ENCODE peak calls at places on chromosomes 2 and 18, in ten cellular contexts. S, I, Q, W, O, R, L, X, T and M are unnamed samples.

GRCh38 chr2:10405441-10405840 is 42.7 kb downstream of the ODC1 start:
- DNase-seq in S (peak), I (peak), Q (peak), W (peak), O (peak), R (no peak), L (no peak), X (peak), T (peak), M (no peak)

GRCh38 chr18:49648326-49648725 is 86.5 kb downstream of the LIPG start:
- DNase-seq in S (no peak), I (no peak), Q (no peak), W (no peak), O (peak), R (no peak), L (peak), X (no peak), T (no peak), M (no peak)

GRCh38 chr2:74267068-74267467 is 68.7 kb downstream of the MTHFD2 start:
- DNase-seq in S (peak), I (no peak), Q (peak), W (no peak), O (no peak), R (peak), L (peak), X (no peak), T (peak), M (no peak)

GRCh38 chr2:149686136-149686535 is 98.6 kb upstream of the MMADHC start:
- DNase-seq in S (no peak), I (no peak), Q (no peak), W (no peak), O (no peak), R (no peak), L (no peak), X (no peak), T (no peak), M (no peak)

GRCh38 chr2:223930002-223930976 is 14.8 kb downstream of the WDFY1 start:
- DNase-seq in S (no peak), I (peak), Q (peak), W (peak), O (no peak), R (no peak), L (peak), X (peak), T (no peak), M (peak)

GRCh38 chr2:205892141-205893064 is 193.6 kb downstream of the INO80D start:
- DNase-seq in S (peak), I (no peak), Q (peak), W (no peak), O (no peak), R (no peak), L (no peak), X (peak), T (peak), M (no peak)

GRCh38 chr2:20378891-20379519 is 28.4 kb upstream of the PUM2 start:
- DNase-seq in S (peak), I (peak), Q (peak), W (peak), O (peak), R (peak), L (peak), X (peak), T (peak), M (peak)

GRCh38 chr2:69095246-69095645 is 82.3 kb downstream of the ANTXR1 start:
- DNase-seq in S (no peak), I (peak), Q (no peak), W (no peak), O (no peak), R (no peak), L (no peak), X (no peak), T (no peak), M (no peak)

GRCh38 chr2:217707116-217707742 is 295.6 kb downstream of the TNS1 start:
- DNase-seq in S (peak), I (no peak), Q (no peak), W (no peak), O (no peak), R (no peak), L (no peak), X (no peak), T (peak), M (no peak)

GRCh38 chr2:74889159-74889558 is 55.2 kb downstream of the HK2 start:
- DNase-seq in S (no peak), I (no peak), Q (no peak), W (no peak), O (no peak), R (no peak), L (no peak), X (no peak), T (no peak), M (no peak)

GRCh38 chr2:65583061-65583460 is 150.7 kb upstream of the SPRED2 start:
- DNase-seq in S (no peak), I (no peak), Q (no peak), W (no peak), O (no peak), R (no peak), L (no peak), X (no peak), T (no peak), M (no peak)

GRCh38 chr2:177983183-177983788 is 89.3 kb downstream of the PDE11A start:
- DNase-seq in S (peak), I (peak), Q (peak), W (peak), O (no peak), R (peak), L (peak), X (no peak), T (peak), M (no peak)

GRCh38 chr2:73759287-73759764 is 20.6 kb downstream of the DUSP11 start:
- DNase-seq in S (no peak), I (peak), Q (no peak), W (no peak), O (no peak), R (no peak), L (no peak), X (no peak), T (no peak), M (no peak)

GRCh38 chr2:101736861-101737291 is 39.4 kb downstream of the MAP4K4 start:
- DNase-seq in S (peak), I (peak), Q (no peak), W (no peak), O (no peak), R (no peak), L (no peak), X (no peak), T (peak), M (no peak)

GRCh38 chr2:84919885-84920580 is 14.6 kb downstream of the TMSB10 start:
- DNase-seq in S (peak), I (peak), Q (no peak), W (no peak), O (no peak), R (peak), L (peak), X (no peak), T (peak), M (peak)

GRCh38 chr2:76625101-76625500 is 897.1 kb downstream of the LRRTM4 start:
- DNase-seq in S (no peak), I (no peak), Q (no peak), W (no peak), O (no peak), R (no peak), L (no peak), X (no peak), T (no peak), M (no peak)

GRCh38 chr2:158505448-158505934 is 48.7 kb downstream of the PKP4 start:
- DNase-seq in S (no peak), I (no peak), Q (peak), W (no peak), O (no peak), R (no peak), L (no peak), X (no peak), T (no peak), M (no peak)

GRCh38 chr2:140158259-140158658 is 1378.1 kb upstream of the NXPH2 start:
- DNase-seq in S (no peak), I (no peak), Q (no peak), W (no peak), O (no peak), R (no peak), L (no peak), X (no peak), T (no peak), M (no peak)

GRCh38 chr2:213152065-213152794 is 818 bp upstream of the IKZF2 start:
- DNase-seq in S (peak), I (peak), Q (peak), W (peak), O (peak), R (peak), L (peak), X (peak), T (peak), M (peak)

GRCh38 chr2:190649798-190650390 is 1.0 kb downstream of the NAB1 start:
- DNase-seq in S (no peak), I (no peak), Q (peak), W (peak), O (no peak), R (no peak), L (no peak), X (no peak), T (peak), M (no peak)

GRCh38 chr2:174607584-174607983 is 10.0 kb upstream of the WIPF1 start:
- DNase-seq in S (no peak), I (no peak), Q (no peak), W (no peak), O (no peak), R (no peak), L (no peak), X (no peak), T (no peak), M (no peak)

GRCh38 chr18:63025251-63025710 is 294.3 kb downstream of the BCL2 start:
- DNase-seq in S (peak), I (no peak), Q (peak), W (peak), O (no peak), R (no peak), L (no peak), X (no peak), T (peak), M (no peak)

GRCh38 chr2:178880257-178880656 is 73.0 kb upstream of the TTN start:
- DNase-seq in S (no peak), I (no peak), Q (no peak), W (no peak), O (no peak), R (no peak), L (no peak), X (no peak), T (no peak), M (no peak)

GRCh38 chr2:23541453-23542334 is 156.7 kb downstream of the KLHL29 start:
- DNase-seq in S (no peak), I (no peak), Q (no peak), W (no peak), O (no peak), R (no peak), L (no peak), X (no peak), T (no peak), M (peak)

GRCh38 chr2:131413148-131413747 is 49.3 kb upstream of the RAB6D start:
- DNase-seq in S (peak), I (peak), Q (no peak), W (peak), O (no peak), R (peak), L (no peak), X (no peak), T (peak), M (no peak)

GRCh38 chr2:46615555-46616487 is 136.5 kb downstream of the TMEM247 start:
- DNase-seq in S (peak), I (no peak), Q (peak), W (no peak), O (no peak), R (no peak), L (peak), X (no peak), T (peak), M (no peak)

GRCh38 chr2:64979744-64980143 is 9.5 kb upstream of the SLC1A4 start:
- DNase-seq in S (no peak), I (no peak), Q (no peak), W (no peak), O (no peak), R (no peak), L (no peak), X (no peak), T (no peak), M (no peak)

GRCh38 chr2:65452150-65452895 is 19.9 kb upstream of the SPRED2 start:
- DNase-seq in S (peak), I (no peak), Q (no peak), W (no peak), O (no peak), R (no peak), L (no peak), X (no peak), T (peak), M (no peak)

GRCh38 chr2:215136669-215137328 is 1.6 kb downstream of the ABCA12 start:
- DNase-seq in S (peak), I (peak), Q (no peak), W (no peak), O (no peak), R (no peak), L (no peak), X (no peak), T (peak), M (no peak)

GRCh38 chr2:120857931-120858330 is 122.3 kb downstream of the GLI2 start:
- DNase-seq in S (no peak), I (no peak), Q (no peak), W (no peak), O (no peak), R (no peak), L (no peak), X (peak), T (no peak), M (no peak)

GRCh38 chr2:126700073-126700581 is 44.2 kb downstream of the GYPC start:
- DNase-seq in S (no peak), I (no peak), Q (no peak), W (no peak), O (no peak), R (no peak), L (no peak), X (no peak), T (no peak), M (no peak)

GRCh38 chr18:5451130-5451529 is 92.7 kb downstream of the EPB41L3 start:
- DNase-seq in S (no peak), I (no peak), Q (no peak), W (no peak), O (no peak), R (no peak), L (no peak), X (no peak), T (no peak), M (no peak)

GRCh38 chr18:47931707-47932103 is 1.2 kb upstream of the SMAD2 start:
- DNase-seq in S (no peak), I (no peak), Q (peak), W (peak), O (no peak), R (no peak), L (peak), X (no peak), T (no peak), M (no peak)

GRCh38 chr2:118580651-118581050 is 266.8 kb downstream of the EN1 start:
- DNase-seq in S (peak), I (peak), Q (no peak), W (no peak), O (no peak), R (no peak), L (no peak), X (no peak), T (peak), M (no peak)

GRCh38 chr2:121917143-121917542 is 161.7 kb downstream of the TSN start:
- DNase-seq in S (no peak), I (no peak), Q (no peak), W (no peak), O (no peak), R (no peak), L (no peak), X (no peak), T (no peak), M (no peak)

GRCh38 chr2:28359222-28360065 is 33.2 kb upstream of the FOSL2 start:
- DNase-seq in S (no peak), I (peak), Q (peak), W (no peak), O (no peak), R (no peak), L (peak), X (peak), T (peak), M (peak)

GRCh38 chr2:127415593-127416485 is 2.4 kb upstream of the PROC start:
- DNase-seq in S (peak), I (no peak), Q (peak), W (peak), O (peak), R (peak), L (peak), X (peak), T (peak), M (no peak)

GRCh38 chr2:55247025-55247424 is 14.5 kb downstream of the RPS27A start:
- DNase-seq in S (no peak), I (no peak), Q (no peak), W (no peak), O (no peak), R (no peak), L (no peak), X (no peak), T (no peak), M (no peak)

GRCh38 chr18:67218556-67218955 is 298.0 kb downstream of the DSEL start:
- DNase-seq in S (no peak), I (no peak), Q (no peak), W (no peak), O (no peak), R (no peak), L (no peak), X (no peak), T (no peak), M (no peak)

GRCh38 chr2:45134726-45135125 is 125.5 kb upstream of the SIX2 start:
- DNase-seq in S (no peak), I (peak), Q (no peak), W (no peak), O (no peak), R (no peak), L (no peak), X (no peak), T (no peak), M (no peak)

GRCh38 chr2:45132551-45132950 is 123.3 kb upstream of the SIX2 start:
- DNase-seq in S (no peak), I (no peak), Q (no peak), W (no peak), O (no peak), R (no peak), L (no peak), X (no peak), T (no peak), M (no peak)

GRCh38 chr2:45131587-45131986 is 122.3 kb upstream of the SIX2 start:
- DNase-seq in S (no peak), I (peak), Q (no peak), W (no peak), O (no peak), R (no peak), L (no peak), X (no peak), T (peak), M (no peak)

GRCh38 chr2:45130758-45131157 is 121.5 kb upstream of the SIX2 start:
- DNase-seq in S (no peak), I (no peak), Q (no peak), W (no peak), O (no peak), R (no peak), L (no peak), X (no peak), T (peak), M (no peak)

DNA sequence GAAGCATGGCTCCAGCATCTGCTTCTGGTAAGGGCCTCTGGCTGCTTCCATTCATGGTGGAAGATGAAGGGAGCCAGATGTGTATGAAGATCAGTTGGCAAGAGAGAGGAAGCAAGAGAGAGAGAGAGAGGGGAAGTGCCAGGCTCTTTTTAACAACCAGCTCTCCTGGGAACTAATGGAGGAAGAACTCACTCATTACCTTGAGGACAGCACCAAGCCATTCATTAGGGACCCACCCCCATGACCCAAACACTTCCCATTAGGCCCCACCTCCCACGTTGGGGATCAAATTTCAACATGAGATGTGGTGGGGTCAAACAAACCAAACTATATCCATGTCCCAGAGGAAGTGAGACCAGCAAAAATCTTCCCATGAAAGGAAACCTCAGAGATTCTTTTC is 124.8 kb upstream of the SIX2 start:
- DNase-seq in S (no peak), I (no peak), Q (no peak), W (no peak), O (no peak), R (no peak), L (no peak), X (no peak), T (no peak), M (no peak)
- H3K27ac ChIP-seq in S (no peak), I (no peak), Q (no peak), W (no peak), O (no peak), R (no peak), L (no peak), X (no peak), T (no peak), M (no peak)

DNA sequence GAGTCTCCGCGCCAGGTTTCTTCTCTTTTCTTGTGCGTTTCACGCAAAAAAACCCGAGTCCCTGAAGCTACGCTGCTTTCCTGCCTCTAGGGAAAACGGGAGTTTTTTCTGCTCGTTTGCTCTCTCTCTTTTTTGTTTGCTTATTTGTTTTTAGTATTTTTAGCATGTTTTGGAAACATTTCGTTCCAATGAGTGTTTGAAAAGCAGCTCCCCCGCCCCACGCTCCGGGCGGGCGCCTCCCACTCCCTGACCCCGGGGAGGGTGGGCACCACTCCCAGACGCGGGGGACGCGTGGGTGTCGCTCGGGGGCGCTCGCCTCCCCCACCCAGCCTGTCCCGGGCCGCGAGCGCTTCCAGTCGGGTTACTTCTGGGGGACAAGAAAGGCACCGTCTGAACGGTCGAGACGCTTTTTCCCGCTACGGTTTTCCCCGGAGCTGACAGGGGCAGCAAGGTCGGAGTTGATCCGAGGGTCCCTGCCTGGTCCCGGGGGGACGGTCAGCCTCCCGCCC is 446 bp upstream of the EFHD1 start:
- DNase-seq in S (no peak), I (no peak), Q (peak), W (no peak), O (peak), R (no peak), L (peak), X (no peak), T (peak), M (no peak)
- TF ChIP-seq CTCF in S (peak), I (no peak), Q (no peak), W (peak), O (no peak), R (no peak), L (no peak), X (no peak), T (peak), M (no peak)

DNA sequence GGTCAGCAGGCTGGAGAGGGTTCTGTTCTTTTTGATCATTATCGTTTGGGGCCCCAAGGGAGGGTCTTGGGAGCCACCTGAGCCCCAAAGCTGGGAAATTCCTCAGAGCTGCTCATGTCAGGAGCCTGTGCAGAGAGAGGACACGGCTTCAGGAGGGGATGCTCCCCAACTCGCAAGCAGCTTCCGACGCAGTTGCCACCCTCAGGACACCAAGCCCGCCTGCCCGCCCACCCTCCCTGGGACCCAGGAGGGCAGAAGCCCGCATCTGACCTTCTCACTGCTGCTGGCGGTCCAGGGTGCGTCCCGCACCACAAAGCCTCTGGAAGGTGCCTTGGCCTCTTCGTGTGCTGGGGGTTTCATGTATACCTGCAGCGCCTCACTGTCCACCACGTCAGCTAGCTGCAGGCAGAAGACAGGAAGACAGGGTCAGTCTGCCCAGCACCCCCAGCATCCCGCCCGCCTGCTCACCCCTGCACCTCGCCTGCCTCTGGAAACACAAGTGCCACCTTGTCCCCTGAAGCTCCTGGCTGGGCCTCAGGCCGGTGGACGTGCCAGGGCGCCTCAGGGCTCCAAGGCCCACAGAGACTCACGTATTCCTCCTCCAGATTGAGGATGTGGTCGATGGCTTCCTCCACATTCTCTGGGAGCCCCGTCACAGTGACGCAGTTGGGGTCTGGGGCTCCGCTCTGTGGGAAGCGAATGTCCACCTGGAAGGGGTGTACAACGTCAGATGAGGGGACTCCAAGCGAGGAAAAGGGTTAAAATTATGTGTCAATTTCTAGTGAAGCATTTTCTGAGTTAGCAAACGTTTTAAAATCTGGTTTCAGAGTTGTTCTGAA is 41.3 kb downstream of the ANO7 start:
- DNase-seq in S (no peak), I (no peak), Q (no peak), W (no peak), O (no peak), R (no peak), L (no peak), X (peak), T (no peak), M (no peak)
- H3K27ac ChIP-seq in S (peak), I (no peak), Q (no peak), W (no peak), O (no peak), R (no peak), L (no peak), X (no peak), T (no peak), M (peak)

GRCh38 chr18:27004056-27004829 is 138.7 kb upstream of the AQP4 start:
- DNase-seq in S (no peak), I (peak), Q (no peak), W (peak), O (no peak), R (peak), L (no peak), X (no peak), T (peak), M (no peak)
- TF ChIP-seq CTCF in S (peak), I (peak), Q (no peak), W (peak), O (no peak), R (peak), L (no peak), X (peak), T (peak), M (peak)

GRCh38 chr2:96760986-96761832 is 507 bp downstream of the CNNM4 start:
- DNase-seq in S (no peak), I (peak), Q (peak), W (no peak), O (peak), R (no peak), L (peak), X (peak), T (peak), M (no peak)
- H3K27ac ChIP-seq in S (peak), I (no peak), Q (peak), W (peak), O (peak), R (peak), L (peak), X (peak), T (no peak), M (peak)